ENCODE peak calls at places on chromosomes 4 and X, in four cellular contexts. Q is esophagus squamous epithelium, K is astrocyte, B is prostate gland. D is an unnamed sample. For H3K9me3, the result is how much of the 10 kb centered on the place peaks cover.

GRCh38 chrX:40081679-40082068 is 16.1 kb downstream of the BCOR start:
- DNase-seq in Q (no peak), K (no peak), B (no peak), D (no peak)

GRCh38 chrX:118350715-118351114 is 4.8 kb downstream of the WDR44 start:
- DNase-seq in K (no peak), Q (no peak), B (no peak), D (no peak)

GRCh38 chr4:52197351-52197750 is 146.2 kb downstream of the SPATA18 start:
- DNase-seq in B (no peak), Q (no peak), K (no peak), D (no peak)

GRCh38 chrX:45502396-45502795 is 301.7 kb upstream of the DIPK2B start:
- DNase-seq in K (no peak), B (no peak), Q (no peak), D (no peak)

GRCh38 chrX:3295731-3296130 is 50.7 kb downstream of the MXRA5 start:
- DNase-seq in Q (no peak), B (no peak), K (no peak), D (peak)

GRCh38 chr4:40984051-40984450 is 230.3 kb downstream of the APBB2 start:
- DNase-seq in B (peak), Q (no peak), K (no peak), D (no peak)

GRCh38 chrX:101419489-101419888 is 11.5 kb downstream of the HNRNPH2 start:
- DNase-seq in K (no peak), B (no peak), Q (no peak), D (no peak)

GRCh38 chrX:16651422-16651821 is 1.5 kb downstream of the S100G start:
- DNase-seq in Q (no peak), B (no peak), K (no peak), D (no peak)

GRCh38 chr4:142705820-142706219 is 140.3 kb downstream of the INPP4B start:
- DNase-seq in K (no peak), B (no peak), Q (no peak), D (no peak)

GRCh38 chr4:41748788-41749445 is 392 bp upstream of the PHOX2B start:
- DNase-seq in Q (no peak), B (no peak), K (no peak), D (no peak)

GRCh38 chr4:147732516-147733193 is 767 bp downstream of the ARHGAP10 start:
- DNase-seq in B (no peak), Q (no peak), K (peak), D (no peak)

GRCh38 chr4:38368612-38369011 is 295.4 kb upstream of the KLF3 start:
- DNase-seq in B (no peak), K (peak), Q (no peak), D (no peak)

GRCh38 chrX:46040001-46040400 is 505.2 kb downstream of the ZNF674 start:
- DNase-seq in K (no peak), B (no peak), Q (no peak), D (no peak)

GRCh38 chr4:164997941-164998340 is 20.5 kb upstream of the TRIM61 start:
- DNase-seq in Q (no peak), K (no peak), B (no peak), D (no peak)

GRCh38 chr4:127203561-127204260 is 429.0 kb upstream of the INTU start:
- DNase-seq in B (no peak), Q (no peak), K (peak), D (no peak)

GRCh38 chr4:185774815-185775684 is 36.9 kb downstream of the SORBS2 start:
- DNase-seq in B (no peak), K (peak), Q (no peak), D (no peak)

GRCh38 chr4:158826882-158827281 is 58.1 kb downstream of the FNIP2 start:
- DNase-seq in Q (no peak), B (peak), K (peak), D (no peak)

GRCh38 chr4:173793937-173794510 is 264.0 kb upstream of the HAND2 start:
- DNase-seq in Q (no peak), B (no peak), K (no peak), D (no peak)

GRCh38 chr4:67765928-67766327 is 11.7 kb upstream of the GNRHR start:
- DNase-seq in Q (no peak), K (no peak), B (no peak), D (no peak)

GRCh38 chrX:6021316-6022091 is 207.2 kb downstream of the NLGN4X start:
- DNase-seq in Q (no peak), K (peak), B (peak), D (peak)

GRCh38 chr4:165048170-165048569 is 5.5 kb upstream of the TRIM75 start:
- DNase-seq in Q (no peak), B (no peak), K (no peak), D (no peak)

GRCh38 chrX:96407043-96407442 is 277.6 kb upstream of the DIAPH2 start:
- DNase-seq in B (peak), K (peak), Q (no peak), D (no peak)

GRCh38 chrX:77003956-77004355 is 443.2 kb upstream of the FGF16 start:
- DNase-seq in B (no peak), K (peak), Q (no peak), D (peak)

GRCh38 chr4:40628888-40629287 is 776 bp downstream of the RBM47 start:
- DNase-seq in Q (no peak), B (no peak), K (no peak), D (no peak)

GRCh38 chrX:136176399-136176825 is 29.1 kb downstream of the FHL1 start:
- DNase-seq in Q (no peak), K (peak), B (no peak), D (no peak)

GRCh38 chr4:155745984-155746383 is 12.8 kb upstream of the GUCY1B1 start:
- DNase-seq in K (peak), Q (no peak), B (no peak), D (no peak)

GRCh38 chrX:74925210-74926088 is at the start of gene NEXMIF:
- DNase-seq in B (peak), Q (no peak), K (peak), D (peak)

GRCh38 chrX:41664307-41665299 is 24.2 kb upstream of the GPR34 start:
- DNase-seq in Q (no peak), B (no peak), K (no peak), D (no peak)

GRCh38 chr4:157779084-157779483 is 393.7 kb downstream of the GASK1B start:
- DNase-seq in K (no peak), Q (no peak), B (no peak), D (no peak)

GRCh38 chr4:7244343-7244680 is 52.0 kb downstream of the SORCS2 start:
- DNase-seq in B (no peak), K (no peak), Q (no peak), D (no peak)

GRCh38 chr4:61445374-61446063 is 245.4 kb downstream of the ADGRL3 start:
- DNase-seq in Q (no peak), B (no peak), K (no peak), D (no peak)

GRCh38 chr4:62953752-62954151 is 1455.5 kb downstream of the TECRL start:
- DNase-seq in K (no peak), B (no peak), Q (no peak), D (no peak)

GRCh38 chrX:40644821-40645358 is 2.5 kb downstream of the CXorf38 start:
- DNase-seq in Q (peak), K (peak), B (peak), D (peak)

GRCh38 chrX:19593684-19594083 is 78.4 kb upstream of the MAP3K15 start:
- DNase-seq in Q (no peak), B (no peak), K (peak), D (peak)

DNA sequence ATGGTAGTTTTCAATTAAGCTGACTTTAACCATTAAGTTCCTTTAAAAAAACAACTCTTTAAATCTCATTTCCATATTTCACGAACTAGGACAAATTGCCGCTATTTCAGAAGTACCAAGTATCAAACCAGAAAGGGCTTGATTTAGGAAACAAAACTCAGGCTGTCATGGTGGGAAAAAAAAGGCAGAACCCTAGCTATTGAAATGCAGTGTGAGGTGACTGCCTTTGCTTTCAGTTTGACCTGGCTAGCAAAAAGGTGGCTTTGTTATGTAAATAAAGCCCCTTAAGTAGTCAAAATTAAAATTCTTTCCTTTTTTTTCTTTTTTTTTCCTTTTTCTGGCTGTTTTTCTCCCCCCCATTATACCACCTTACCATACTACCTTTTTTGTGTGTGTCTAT is 40.6 kb upstream of the CYP2U1 start:
- DNase-seq in Q (no peak), B (no peak), K (no peak), D (no peak)
- H3K9me3 ChIP-seq in Q (under half), B (under half), K (under half), D (under half)

GRCh38 chr4:95204267-95204835 is 344.4 kb downstream of the UNC5C start:
- DNase-seq in B (no peak), Q (no peak), K (peak), D (no peak)
- H3K4me3 ChIP-seq in B (no peak), Q (no peak), K (no peak), D (no peak)

GRCh38 chr4:126180642-126181041 is 865.9 kb downstream of the FAT4 start:
- DNase-seq in Q (no peak), K (no peak), B (no peak), D (no peak)
- H3K9me3 ChIP-seq in Q (under half), K (under half), B (under half), D (under half)

DNA sequence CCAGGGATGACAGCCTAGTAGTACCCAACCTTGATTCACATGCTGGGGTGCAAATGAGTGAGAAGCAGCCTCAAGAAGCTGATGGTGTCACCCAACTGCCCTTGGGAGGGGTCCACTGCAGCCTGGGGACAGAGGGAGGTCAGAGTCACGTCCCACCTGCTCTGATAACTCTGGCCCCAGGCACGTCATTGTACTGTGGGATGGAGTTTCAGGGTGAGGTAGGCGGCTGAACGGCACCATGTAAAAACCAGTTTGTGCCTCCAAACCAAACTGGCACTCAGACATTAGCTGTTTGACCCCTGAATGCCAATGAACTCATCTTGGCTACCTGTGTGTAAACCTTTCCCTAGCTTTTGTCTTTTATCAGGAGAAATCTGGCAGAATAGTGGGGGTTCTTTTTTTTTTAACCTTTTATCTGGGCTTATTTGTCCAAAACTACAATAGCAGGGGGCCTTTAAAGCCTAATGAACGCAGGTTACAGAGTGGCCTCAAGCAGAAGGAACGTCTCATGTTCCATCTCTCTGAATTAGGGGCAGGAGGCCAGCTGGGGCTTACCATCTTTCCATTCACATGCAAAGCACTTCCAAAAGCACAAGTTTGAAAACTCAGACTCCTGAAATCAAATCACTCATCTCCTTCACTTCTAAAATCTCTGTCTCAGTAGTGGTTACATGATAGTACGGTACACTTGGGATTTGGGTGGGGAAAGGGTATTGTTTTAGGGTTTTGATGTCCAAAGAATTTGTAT is 89.4 kb downstream of the IRF2 start:
- DNase-seq in B (no peak), Q (no peak), K (no peak), D (no peak)
- H3K4me3 ChIP-seq in B (no peak), Q (peak), K (no peak), D (no peak)

GRCh38 chr4:271492-272103 is 33.7 kb downstream of the ZNF732 start:
- DNase-seq in Q (no peak), B (no peak), K (no peak), D (no peak)

DNA sequence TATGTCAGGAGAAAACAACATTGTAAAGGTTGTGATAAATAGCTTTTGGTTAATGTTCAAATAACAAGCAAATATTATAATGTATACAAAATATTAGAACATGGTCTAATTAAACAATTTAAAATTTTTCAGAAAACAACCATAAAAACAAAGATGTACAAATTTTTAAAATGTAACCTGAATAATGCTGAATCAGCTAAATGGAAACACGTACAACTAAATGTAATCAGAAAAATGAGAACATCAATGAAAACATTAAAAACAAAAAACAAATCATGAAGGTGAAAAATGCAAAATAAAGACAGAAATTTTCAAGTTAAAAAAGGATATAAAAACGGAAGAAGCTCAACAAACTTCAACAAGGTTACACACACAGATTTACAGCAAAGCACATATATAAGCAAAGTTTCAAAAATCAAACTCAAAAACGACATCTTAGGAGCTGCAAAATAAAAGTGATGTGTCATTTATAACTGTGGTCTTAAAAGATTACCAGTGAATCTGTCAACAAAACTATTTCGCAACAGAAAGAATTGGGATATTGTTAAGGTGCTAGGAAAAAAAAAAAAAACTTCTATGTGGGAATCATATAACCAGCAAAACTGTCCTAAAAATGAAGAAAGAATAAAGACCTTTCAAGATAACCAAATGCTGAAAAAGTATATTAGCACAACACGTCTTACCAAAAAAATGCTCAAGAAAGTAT is 31.8 kb downstream of the ZNF732 start:
- DNase-seq in Q (no peak), B (no peak), K (no peak), D (no peak)
- H3K9me3 ChIP-seq in Q (under half), B (under half), K (under half), D (half or more)